ENCODE peak calls at places on chromosomes 11 and 22, in seven cellular contexts. S, P, B, C, Y, T and I are unnamed samples.

GRCh38 chr22:40022536-40023225 is 27.9 kb downstream of the FAM83F start:
- DNase-seq in S (no peak), B (no peak), T (no peak), P (no peak), C (no peak), Y (peak), I (no peak)

GRCh38 chr22:27159716-27160295 is 502.4 kb downstream of the MIAT start:
- DNase-seq in S (no peak), B (no peak), C (no peak), P (no peak), T (no peak), Y (no peak), I (no peak)

GRCh38 chr11:13940611-13941256 is 21.8 kb upstream of the SPON1 start:
- DNase-seq in Y (no peak), P (no peak), S (no peak), C (no peak), B (no peak), T (no peak), I (no peak)

GRCh38 chr11:88799749-88800500 is 265.9 kb downstream of the GRM5 start:
- DNase-seq in P (no peak), C (no peak), Y (no peak), T (peak), S (no peak), B (no peak), I (no peak)

GRCh38 chr22:24185501-24186351 is 4.4 kb downstream of the SUSD2 start:
- DNase-seq in C (no peak), T (no peak), Y (no peak), P (peak), B (no peak), S (no peak), I (no peak)

GRCh38 chr22:31106651-31107205 is 640 bp downstream of the SELENOM start:
- DNase-seq in C (no peak), S (no peak), B (no peak), P (peak), T (no peak), Y (no peak), I (peak)

GRCh38 chr11:63516109-63516508 is 10.2 kb downstream of the LGALS12 start:
- DNase-seq in Y (no peak), C (no peak), P (no peak), S (no peak), B (no peak), T (no peak), I (no peak)

GRCh38 chr11:72556433-72556832 is 117.8 kb downstream of the PDE2A start:
- DNase-seq in B (no peak), P (no peak), Y (no peak), S (no peak), T (no peak), C (no peak), I (no peak)

GRCh38 chr22:38051900-38052862 is 5.0 kb upstream of the PICK1 start:
- DNase-seq in T (peak), P (peak), B (no peak), Y (peak), C (peak), S (peak), I (peak)

GRCh38 chr11:8259316-8259995 is 4.2 kb downstream of the LMO1 start:
- DNase-seq in T (no peak), P (no peak), B (no peak), Y (no peak), S (no peak), C (no peak), I (no peak)

GRCh38 chr11:131663403-131664200 is 293.2 kb downstream of the NTM start:
- DNase-seq in P (no peak), T (no peak), Y (no peak), B (no peak), S (no peak), C (no peak), I (no peak)

GRCh38 chr11:70498976-70499801 is 100.9 kb downstream of the CTTN start:
- DNase-seq in C (no peak), T (no peak), Y (no peak), P (no peak), B (no peak), S (no peak), I (no peak)

GRCh38 chr22:22167791-22168189 is 76.8 kb upstream of the VPREB1 start:
- DNase-seq in C (no peak), B (no peak), P (no peak), Y (peak), S (no peak), T (no peak), I (no peak)
- H3K4me3 ChIP-seq in C (no peak), B (no peak), P (no peak), Y (peak), S (no peak), T (no peak), I (no peak)

DNA sequence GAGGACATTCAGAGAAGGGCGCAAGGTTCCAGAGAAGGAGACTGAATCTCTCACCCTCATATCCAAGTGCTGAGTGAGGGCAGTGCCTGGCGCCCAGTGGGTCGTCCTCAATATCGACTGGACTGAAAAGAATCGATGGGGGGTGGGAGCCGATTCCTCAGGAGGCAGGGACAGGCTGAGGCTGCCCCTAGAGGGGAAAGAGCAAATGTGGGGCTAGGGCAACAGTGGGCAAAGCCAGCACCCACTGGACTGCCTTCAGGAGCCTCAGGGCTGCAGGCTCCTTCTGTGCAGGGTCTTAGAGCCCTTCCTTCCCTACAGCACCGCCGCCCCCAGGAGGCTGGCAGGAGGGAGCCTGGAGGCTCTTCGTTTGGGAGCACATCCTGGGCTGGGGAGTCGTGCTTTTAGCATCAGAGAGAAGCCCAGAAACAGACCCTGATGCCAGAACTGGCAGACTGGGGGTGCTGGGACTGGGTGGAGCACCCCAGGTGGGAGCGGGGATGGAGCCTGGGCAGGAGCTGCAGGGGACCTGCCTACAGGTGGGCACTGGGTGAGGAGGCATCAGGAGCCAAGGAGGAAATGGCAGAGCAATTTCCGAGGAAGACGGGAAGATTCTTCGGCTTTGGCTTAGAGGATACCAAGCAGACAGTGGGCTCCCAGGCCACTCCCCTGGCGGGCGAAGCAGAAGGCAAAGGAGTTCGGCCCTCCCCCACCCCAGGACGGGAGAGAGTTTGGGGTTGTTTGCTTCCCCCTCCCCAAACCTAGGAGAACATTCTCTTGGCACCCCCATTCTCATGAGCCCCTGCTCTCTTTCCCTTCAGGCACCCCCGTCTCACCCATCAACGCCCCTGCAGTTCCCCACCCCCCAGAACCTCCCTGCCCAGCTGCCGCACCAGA is 1.2 kb downstream of the SYT7 start:
- DNase-seq in Y (no peak), B (no peak), C (no peak), P (no peak), S (no peak), T (no peak), I (no peak)
- TF ChIP-seq CTCF in Y (no peak), B (no peak), C (no peak), P (no peak), S (no peak), T (no peak), I (no peak)

GRCh38 chr22:23144432-23144831 is 845 bp upstream of the RAB36 start:
- DNase-seq in B (no peak), S (no peak), C (no peak), Y (no peak), P (peak), T (no peak), I (no peak)
- H3K4me3 ChIP-seq in B (peak), S (no peak), C (no peak), Y (no peak), P (no peak), T (no peak), I (no peak)

DNA sequence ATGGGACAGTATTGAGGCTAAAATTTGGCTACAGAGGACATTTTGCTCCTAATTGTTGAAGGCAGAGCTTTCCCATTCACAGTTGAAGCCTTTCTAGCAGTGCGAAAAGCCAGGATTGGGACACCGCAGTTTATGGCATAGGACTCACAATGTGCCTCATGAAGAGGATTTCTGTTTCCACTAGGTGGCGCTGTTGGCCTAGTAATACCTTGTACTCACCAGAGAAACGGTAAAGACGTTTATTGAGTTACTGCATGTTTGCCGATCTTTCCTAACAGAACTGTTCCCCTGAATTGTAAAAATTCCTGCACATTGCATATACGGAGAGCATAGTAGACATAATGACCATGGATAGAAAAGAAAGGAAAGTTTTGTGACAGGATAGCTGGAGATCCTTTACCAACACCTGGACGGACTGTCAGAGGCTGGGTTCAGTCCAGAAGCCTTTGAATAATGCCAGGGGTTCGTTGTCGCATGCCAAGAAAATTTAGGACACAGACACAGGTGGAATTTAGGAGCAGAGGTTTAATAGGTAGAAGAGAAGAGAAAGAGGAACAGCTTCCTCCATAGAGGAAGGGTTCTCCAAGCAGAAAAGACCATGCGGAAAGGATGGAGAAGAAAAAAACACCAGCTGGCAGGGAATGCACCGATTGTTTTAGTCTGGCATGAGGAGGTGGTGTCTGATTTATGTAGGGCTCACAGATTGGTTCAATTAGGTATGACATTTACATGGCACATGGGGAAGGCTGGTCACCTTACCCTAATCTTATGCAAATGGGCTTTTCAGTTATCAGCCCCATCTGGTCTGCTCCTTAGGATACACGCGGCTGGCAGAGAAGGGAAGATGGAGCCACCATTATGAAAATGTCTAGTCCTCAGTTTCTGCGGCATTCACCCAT is 10.8 kb upstream of the OR51D1 start:
- DNase-seq in P (no peak), T (peak), B (no peak), Y (peak), S (no peak), C (no peak), I (peak)
- TF ChIP-seq CTCF in P (no peak), T (peak), B (peak), Y (peak), S (peak), C (peak), I (peak)